ENCODE peak calls at places on chromosomes 2 and 18, in eight cellular contexts. F is NCI-H1092 treated with DMSO at 0.1 percent for 48 hours; G is activated CD8-positive, alpha-beta memory T cell treated with anti-CD3 and anti-CD28 coated beads, Interleukin-2, amount 50 U/mL, for 48 hours; R is mesenchymal stem cell; Z is stimulated activated CD8-positive, alpha-beta memory T cell treated with anti-CD3 and anti-CD28 coated beads, Interleukin-4, amount 100 ng/mL, for 4 hours; E is HS-5; N is upper lobe of right lung; W is CD8-positive, alpha-beta T cell. L is an unnamed sample.

GRCh38 chr2:128292599-128293425 is 25.9 kb downstream of the HS6ST1 start:
- DNase-seq in F (no peak), G (no peak), R (no peak), Z (no peak), E (no peak), N (no peak), W (no peak), L (no peak)

GRCh38 chr2:165015052-165015642 is 59.8 kb upstream of the SLC38A11 start:
- DNase-seq in F (peak; percentile 58), G (peak; percentile 84), R (peak; percentile 68), Z (no peak), E (no peak), N (peak; percentile 71), W (peak; percentile 56), L (peak; percentile 74)

GRCh38 chr2:187509667-187510417 is 44.4 kb downstream of the TFPI start:
- DNase-seq in F (no peak), G (no peak), R (peak; percentile 34), Z (no peak), E (no peak), N (no peak), W (no peak), L (no peak)

GRCh38 chr2:3260959-3261358 is 116.7 kb downstream of the EIPR1 start:
- DNase-seq in F (no peak), G (no peak), R (no peak), Z (no peak), E (no peak), N (no peak), W (peak; percentile 35), L (no peak)

GRCh38 chr2:167732251-167732788 is 515.1 kb downstream of the STK39 start:
- DNase-seq in F (no peak), G (no peak), R (no peak), Z (no peak), E (no peak), N (no peak), W (no peak), L (no peak)

GRCh38 chr2:226977775-226978190 is 141.9 kb downstream of the RHBDD1 start:
- DNase-seq in F (peak; percentile 10), G (no peak), R (peak; percentile 61), Z (no peak), E (peak; percentile 88), N (no peak), W (no peak), L (peak; percentile 32)

GRCh38 chr18:12579775-12580174 is 78.1 kb downstream of the SPIRE1 start:
- DNase-seq in F (no peak), G (no peak), R (no peak), Z (no peak), E (no peak), N (no peak), W (no peak), L (no peak)

GRCh38 chr2:102672124-102672786 is 52.9 kb downstream of the SLC9A2 start:
- DNase-seq in F (no peak), G (no peak), R (no peak), Z (no peak), E (no peak), N (no peak), W (no peak), L (no peak)

GRCh38 chr2:7430869-7431641 is 513.8 kb downstream of the RNF144A start:
- DNase-seq in F (no peak), G (peak; percentile 79), R (peak; percentile 10), Z (no peak), E (no peak), N (peak; percentile 88), W (peak; percentile 85), L (no peak)

GRCh38 chr2:180960982-180961381 is 19.4 kb upstream of the UBE2E3 start:
- DNase-seq in F (no peak), G (no peak), R (no peak), Z (no peak), E (no peak), N (no peak), W (no peak), L (no peak)

GRCh38 chr2:201936817-201937216 is 96.8 kb upstream of the FZD7 start:
- DNase-seq in F (no peak), G (no peak), R (no peak), Z (no peak), E (no peak), N (no peak), W (no peak), L (no peak)

GRCh38 chr2:109382236-109382930 is 231.4 kb downstream of the SEPTIN10 start:
- DNase-seq in F (no peak), G (peak; percentile 29), R (no peak), Z (no peak), E (no peak), N (peak; percentile 56), W (peak; percentile 37), L (no peak)

GRCh38 chr2:173053043-173053699 is 22.5 kb upstream of the MAP3K20 start:
- DNase-seq in F (no peak), G (no peak), R (no peak), Z (no peak), E (no peak), N (no peak), W (no peak), L (no peak)

GRCh38 chr2:157596992-157597681 is 31.5 kb downstream of the ACVR1C start:
- DNase-seq in F (no peak), G (peak; percentile 75), R (peak; percentile 20), Z (peak; percentile 7), E (no peak), N (peak; percentile 76), W (peak; percentile 75), L (peak; percentile 30)

GRCh38 chr2:8090748-8091700 is 590.8 kb upstream of the ID2 start:
- DNase-seq in F (no peak), G (peak; percentile 78), R (peak; percentile 98), Z (no peak), E (peak; percentile 77), N (peak; percentile 71), W (no peak), L (peak; percentile 91)

GRCh38 chr18:65017372-65017760 is 733.4 kb upstream of the CDH7 start:
- DNase-seq in F (no peak), G (no peak), R (no peak), Z (no peak), E (no peak), N (no peak), W (no peak), L (no peak)

GRCh38 chr2:29850794-29851193 is 70.6 kb downstream of the ALK start:
- DNase-seq in F (no peak), G (no peak), R (no peak), Z (no peak), E (no peak), N (no peak), W (no peak), L (no peak)

GRCh38 chr2:37637985-37638384 is 33.5 kb downstream of the CDC42EP3 start:
- DNase-seq in F (no peak), G (no peak), R (no peak), Z (no peak), E (no peak), N (no peak), W (no peak), L (peak; percentile 46)

GRCh38 chr2:65227035-65227470 is 578 bp upstream of the ACTR2 start:
- DNase-seq in F (no peak), G (no peak), R (no peak), Z (no peak), E (no peak), N (peak; percentile 75), W (no peak), L (peak; percentile 24)

GRCh38 chr2:110777531-110778311 is 45.3 kb downstream of the ACOXL start:
- DNase-seq in F (no peak), G (no peak), R (no peak), Z (no peak), E (no peak), N (no peak), W (no peak), L (no peak)

GRCh38 chr2:94986392-94986963 is 39.0 kb upstream of the MAL start:
- DNase-seq in F (peak; percentile 3), G (peak; percentile 58), R (no peak), Z (no peak), E (peak; percentile 20), N (no peak), W (peak; percentile 45), L (peak; percentile 75)

L was measured in cardiac fibroblast.